ENCODE peak calls at places on chromosomes 4 and X, in five cellular contexts. M is right lobe of liver, I is upper lobe of left lung, Q is uterus, Z is suprapubic skin. N is an unnamed sample.

GRCh38 chr4:1720163-1720983 is 750 bp downstream of the TMEM129 start:
- DNase-seq in Z (no peak), M (no peak), Q (no peak), I (peak; percentile 65), N (no peak)

GRCh38 chr4:79563218-79563617 is 155.2 kb upstream of the GK2 start:
- DNase-seq in M (no peak), I (no peak), Q (no peak), Z (no peak), N (no peak)

GRCh38 chrX:150239946-150240642 is 123.0 kb upstream of the MAMLD1 start:
- DNase-seq in Q (no peak), M (no peak), Z (no peak), I (no peak), N (peak; percentile 60)

GRCh38 chr4:78880874-78881492 is 58.3 kb downstream of the PAQR3 start:
- DNase-seq in M (no peak), Z (no peak), I (no peak), Q (no peak), N (no peak)

GRCh38 chr4:114599231-114600065 is 841 bp downstream of the UGT8 start:
- DNase-seq in Q (no peak), I (no peak), M (no peak), Z (no peak), N (peak; percentile 86)

GRCh38 chr4:160981083-160981482 is 1182.7 kb downstream of the FSTL5 start:
- DNase-seq in I (no peak), Q (no peak), M (no peak), Z (no peak), N (no peak)

GRCh38 chrX:15405846-15406245 is 21.6 kb upstream of the VEGFD start:
- DNase-seq in Z (no peak), Q (no peak), I (no peak), M (no peak), N (peak; percentile 13)

GRCh38 chr4:8221985-8222384 is 22.9 kb downstream of the SH3TC1 start:
- DNase-seq in M (no peak), I (no peak), Z (no peak), Q (no peak), N (no peak)

GRCh38 chr4:1910643-1911042 is 39.5 kb downstream of the NSD2 start:
- DNase-seq in I (no peak), Z (no peak), Q (no peak), M (no peak), N (no peak)

GRCh38 chr4:120977435-120977997 is 55.0 kb upstream of the PRDM5 start:
- DNase-seq in M (no peak), I (no peak), Q (no peak), Z (no peak), N (no peak)

GRCh38 chr4:650461-650860 is 23.6 kb downstream of the ATP5ME start:
- DNase-seq in M (no peak), I (no peak), Z (no peak), Q (no peak), N (no peak)

GRCh38 chr4:139599594-139600374 is 43.8 kb upstream of the SETD7 start:
- DNase-seq in I (no peak), M (no peak), Q (no peak), Z (no peak), N (no peak)

GRCh38 chr4:59748433-59748832 is 1451.7 kb upstream of the ADGRL3 start:
- DNase-seq in Z (no peak), I (no peak), Q (no peak), M (no peak), N (no peak)

GRCh38 chrX:154294791-154295580 is at the start of gene TEX28:
- DNase-seq in I (no peak), Q (no peak), M (no peak), Z (no peak), N (no peak)

GRCh38 chr4:109164011-109164410 is 138.4 kb downstream of the COL25A1 start:
- DNase-seq in Q (no peak), M (no peak), Z (no peak), I (peak; percentile 25), N (no peak)

GRCh38 chr4:53919605-53920004 is 144.8 kb downstream of the CHIC2 start:
- DNase-seq in I (peak; percentile 39), M (no peak), Q (no peak), Z (no peak), N (no peak)

GRCh38 chrX:47608130-47608810 is 11.4 kb downstream of the SYN1 start:
- DNase-seq in Z (no peak), Q (no peak), I (no peak), M (no peak), N (peak; percentile 78)

DNA sequence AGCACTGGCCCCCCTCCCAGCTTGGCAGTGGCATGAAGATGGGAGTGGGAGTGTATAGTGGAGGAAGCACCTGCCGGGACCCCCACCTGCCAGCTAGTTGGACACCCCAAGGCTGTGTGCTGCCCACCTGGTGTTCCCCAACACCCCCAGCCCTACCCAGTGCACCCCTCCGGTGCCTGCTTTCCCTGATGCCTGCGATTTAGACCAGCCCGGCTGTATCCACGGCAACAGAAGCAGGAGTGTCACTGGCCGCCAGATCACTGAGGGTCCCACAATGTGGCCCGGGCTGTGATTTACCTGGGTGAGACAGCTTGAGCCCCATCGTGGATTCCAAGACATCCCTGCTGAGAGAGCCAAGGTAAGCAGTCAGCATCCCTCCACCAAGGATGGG is 533 bp downstream of the GPR173 start:
- DNase-seq in Z (no peak), I (no peak), M (no peak), Q (no peak), N (no peak)
- H3K4me3 ChIP-seq in Z (peak overlapping the region; percentile 43), I (no peak overlapping the region), M (no peak overlapping the region), Q (peak overlapping the region; percentile 44), N (no peak overlapping the region)

DNA sequence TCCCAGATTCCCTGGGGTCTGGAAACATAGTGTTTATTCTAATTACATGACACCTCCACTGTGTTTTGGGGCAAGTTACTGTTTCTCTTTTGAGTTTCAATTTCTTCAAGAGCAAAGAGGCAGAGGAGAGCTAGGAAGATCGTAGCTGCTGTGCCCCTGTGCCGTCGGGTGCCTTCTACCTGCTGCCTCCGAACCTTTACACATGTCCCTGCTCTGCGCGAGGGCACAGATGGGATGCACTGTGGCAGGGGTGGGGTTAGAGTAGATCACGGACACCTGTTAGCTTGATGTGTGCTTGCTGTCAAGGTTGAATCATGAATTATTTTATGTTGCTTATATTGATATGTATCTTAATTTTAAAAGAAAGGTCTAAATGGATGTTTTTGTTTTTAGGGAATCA is 71.1 kb upstream of the MSANTD1 start:
- DNase-seq in Q (no peak), M (no peak), Z (no peak), I (no peak), N (no peak)
- TF ChIP-seq POLR2A in Q (no peak), M (no peak), Z (no peak), I (no peak), N (no peak)

GRCh38 chrX:46279214-46279924 is 265.9 kb downstream of the ZNF674 start:
- DNase-seq in I (no peak), Z (no peak), Q (no peak), M (no peak), N (no peak)
- H3K4me3 ChIP-seq in I (no peak overlapping the region), Z (no peak overlapping the region), Q (no peak overlapping the region), M (no peak overlapping the region), N (no peak overlapping the region)

GRCh38 chrX:151476597-151476996 is 79.6 kb downstream of the VMA21 start:
- DNase-seq in Z (no peak), Q (no peak), M (no peak), I (no peak), N (no peak)
- TF ChIP-seq POLR2A in Z (no peak), Q (no peak), M (no peak), I (no peak), N (no peak)

DNA sequence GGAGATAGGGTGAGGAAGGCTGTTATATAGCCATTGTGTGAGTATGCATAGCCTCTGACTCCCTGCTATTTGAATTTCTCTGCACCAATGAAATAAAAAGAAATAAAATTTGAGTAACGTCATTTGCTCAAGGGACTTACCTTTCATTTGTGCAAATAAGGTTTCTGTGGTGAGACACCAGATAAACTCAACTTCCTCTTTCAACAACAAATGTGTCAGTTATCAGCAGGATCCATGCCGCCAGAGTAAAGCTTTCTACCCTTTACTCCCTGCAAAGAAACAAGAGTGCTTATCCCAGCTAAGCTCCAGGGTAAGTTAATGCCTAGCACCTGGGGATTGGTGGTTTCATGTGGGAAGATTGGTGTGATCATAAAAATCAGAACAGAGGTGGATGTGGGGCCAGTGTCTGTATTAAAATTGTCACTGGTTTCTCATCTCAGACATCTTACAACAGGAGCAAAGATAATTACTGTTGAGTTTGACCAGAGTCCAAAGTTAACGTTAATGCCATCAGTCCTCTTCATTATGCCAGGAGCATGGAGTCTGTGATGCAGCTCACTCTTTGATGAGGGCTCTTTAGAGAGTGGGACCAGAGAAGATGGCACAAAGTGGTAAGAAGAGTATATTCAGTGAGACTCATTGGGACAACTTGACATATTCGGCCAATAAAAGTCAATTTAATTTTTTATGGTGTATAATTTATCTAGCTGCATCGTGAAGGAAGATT is at the start of gene P2RY10:
- DNase-seq in I (no peak), Q (no peak), M (no peak), Z (no peak), N (no peak)
- H3K4me3 ChIP-seq in I (no peak within 1 kb of the TSS), Q (no peak within 1 kb of the TSS), M (no peak within 1 kb of the TSS), Z (no peak within 1 kb of the TSS), N (no peak within 1 kb of the TSS)